ENCODE peak calls at places on chromosomes 13 and 19, in seven cellular contexts. F, T, Y, M, G, O and X are unnamed samples.

GRCh38 chr13:48221301-48222190 is 11.5 kb upstream of the ITM2B start:
- DNase-seq in F (no peak), T (no peak), Y (no peak), M (no peak), G (no peak), O (peak), X (no peak)

GRCh38 chr13:99307648-99308339 is 595 bp upstream of the GPR183 start:
- DNase-seq in F (peak), T (no peak), Y (peak), M (no peak), G (no peak), O (peak), X (no peak)

GRCh38 chr19:18208098-18208951 is 4.5 kb upstream of the RAB3A start:
- DNase-seq in F (peak), T (peak), Y (no peak), M (no peak), G (peak), O (peak), X (peak)

GRCh38 chr13:96011291-96011875 is 41.8 kb downstream of the UGGT2 start:
- DNase-seq in F (peak), T (no peak), Y (no peak), M (no peak), G (no peak), O (no peak), X (no peak)

GRCh38 chr13:113061796-113062425 is 43.7 kb upstream of the F7 start:
- DNase-seq in F (no peak), T (no peak), Y (no peak), M (no peak), G (no peak), O (no peak), X (no peak)

GRCh38 chr19:10895363-10895762 is 24.0 kb downstream of the CARM1 start:
- DNase-seq in F (no peak), T (no peak), Y (no peak), M (no peak), G (no peak), O (no peak), X (no peak)

GRCh38 chr19:46372901-46373572 is 26.1 kb downstream of the PPP5C start:
- DNase-seq in F (peak), T (no peak), Y (no peak), M (peak), G (no peak), O (no peak), X (no peak)

GRCh38 chr13:21365574-21365973 is 93.5 kb downstream of the ZDHHC20 start:
- DNase-seq in F (no peak), T (no peak), Y (no peak), M (no peak), G (no peak), O (no peak), X (no peak)

GRCh38 chr13:99062593-99062992 is 84.7 kb upstream of the DOCK9 start:
- DNase-seq in F (peak), T (no peak), Y (no peak), M (no peak), G (no peak), O (no peak), X (no peak)

GRCh38 chr13:35621989-35622388 is 145.5 kb upstream of the MAB21L1 start:
- DNase-seq in F (peak), T (no peak), Y (no peak), M (no peak), G (no peak), O (no peak), X (no peak)

GRCh38 chr13:74695021-74695800 is 561.0 kb upstream of the KLF12 start:
- DNase-seq in F (no peak), T (no peak), Y (no peak), M (no peak), G (no peak), O (peak), X (no peak)

GRCh38 chr13:110103026-110103425 is 203.9 kb downstream of the COL4A1 start:
- DNase-seq in F (no peak), T (no peak), Y (no peak), M (no peak), G (no peak), O (no peak), X (no peak)

GRCh38 chr13:59846845-59847620 is 316.7 kb downstream of the DIAPH3 start:
- DNase-seq in F (no peak), T (no peak), Y (no peak), M (no peak), G (no peak), O (no peak), X (no peak)

GRCh38 chr19:19460761-19461265 is 54.5 kb downstream of the TSSK6 start:
- DNase-seq in F (peak), T (peak), Y (no peak), M (no peak), G (no peak), O (peak), X (peak)

GRCh38 chr13:110698689-110699088 is 7.2 kb downstream of the CARS2 start:
- DNase-seq in F (no peak), T (no peak), Y (no peak), M (no peak), G (no peak), O (no peak), X (no peak)

GRCh38 chr13:110425444-110425780 is 118.3 kb downstream of the COL4A2 start:
- DNase-seq in F (no peak), T (no peak), Y (no peak), M (no peak), G (peak), O (no peak), X (no peak)

GRCh38 chr19:33290082-33290815 is 12.1 kb downstream of the CEBPA start:
- DNase-seq in F (peak), T (no peak), Y (no peak), M (no peak), G (no peak), O (peak), X (no peak)

GRCh38 chr19:29118384-29118783 is 94.6 kb downstream of the UQCRFS1 start:
- DNase-seq in F (no peak), T (no peak), Y (no peak), M (no peak), G (no peak), O (no peak), X (no peak)

GRCh38 chr13:82147526-82147925 is 1734.7 kb downstream of the SLITRK1 start:
- DNase-seq in F (no peak), T (no peak), Y (no peak), M (no peak), G (no peak), O (no peak), X (no peak)

GRCh38 chr19:38907670-38908069 is 4.3 kb downstream of the CCER2 start:
- DNase-seq in F (no peak), T (no peak), Y (no peak), M (no peak), G (no peak), O (no peak), X (no peak)

GRCh38 chr13:27605610-27606200 is 14.6 kb downstream of the LNX2 start:
- DNase-seq in F (no peak), T (no peak), Y (no peak), M (no peak), G (no peak), O (peak), X (no peak)

GRCh38 chr19:49758292-49758691 is 4.8 kb downstream of the TSKS start:
- DNase-seq in F (peak), T (no peak), Y (peak), M (no peak), G (peak), O (peak), X (no peak)

GRCh38 chr19:58274771-58275199 is 4.0 kb upstream of the ZNF8 start:
- DNase-seq in F (no peak), T (no peak), Y (no peak), M (no peak), G (no peak), O (peak), X (no peak)

GRCh38 chr13:43300817-43301216 is 277.4 kb downstream of the DNAJC15 start:
- DNase-seq in F (peak), T (no peak), Y (no peak), M (no peak), G (no peak), O (no peak), X (no peak)

DNA sequence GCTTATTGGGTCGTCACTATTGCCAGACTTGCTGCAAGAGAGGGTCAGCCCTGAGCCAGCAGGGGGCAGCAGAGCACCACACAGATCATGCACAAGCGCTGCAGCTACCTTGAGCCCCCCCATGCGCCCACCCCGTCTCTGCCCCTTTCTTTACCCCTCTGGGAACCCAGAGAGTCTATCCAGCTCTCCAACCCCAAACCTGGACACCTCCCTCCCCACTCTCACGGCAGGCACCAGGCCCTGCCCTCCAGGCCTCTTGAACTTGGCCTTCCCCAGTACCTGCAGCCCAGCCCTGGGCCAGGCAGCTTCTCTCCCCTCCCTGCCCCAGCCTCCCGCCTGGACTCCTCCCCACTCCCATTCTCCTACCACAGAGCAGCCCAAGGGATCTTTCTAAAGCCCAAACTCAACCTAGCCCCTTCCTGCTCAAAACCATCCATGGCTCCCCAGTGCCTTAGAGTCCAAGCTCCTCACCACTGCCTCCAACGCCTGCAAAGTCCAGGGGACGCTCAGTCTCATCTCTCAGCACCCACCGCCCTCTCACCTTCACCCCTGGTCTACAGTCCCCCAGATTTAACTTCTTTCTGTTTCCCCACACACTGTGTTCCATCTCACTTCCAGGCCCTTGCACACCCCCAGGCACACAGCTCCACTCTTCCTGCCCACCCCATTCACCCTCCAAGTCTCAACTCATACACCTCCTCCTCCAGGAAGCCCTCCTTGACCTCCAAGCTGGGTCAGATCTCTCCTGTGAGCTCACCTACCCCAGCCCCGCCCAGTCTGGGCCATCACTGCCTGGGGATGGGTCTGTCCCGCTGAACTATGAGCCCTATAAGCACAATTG is 9.4 kb upstream of the CEACAM16 start:
- DNase-seq in F (peak), T (peak), Y (no peak), M (no peak), G (peak), O (peak), X (peak)
- TF ChIP-seq CTCF in F (peak), T (peak), Y (peak), M (peak), G (peak), O (peak), X (peak)

GRCh38 chr19:54014920-54015560 is 23.6 kb downstream of the CACNG6 start:
- DNase-seq in F (no peak), T (no peak), Y (no peak), M (no peak), G (no peak), O (peak), X (no peak)

GRCh38 chr19:54011507-54012211 is 20.2 kb downstream of the CACNG6 start:
- DNase-seq in F (no peak), T (no peak), Y (no peak), M (no peak), G (no peak), O (peak), X (no peak)

GRCh38 chr19:54010474-54010873 is 19.0 kb downstream of the CACNG6 start:
- DNase-seq in F (no peak), T (no peak), Y (no peak), M (no peak), G (no peak), O (no peak), X (no peak)

GRCh38 chr19:54013866-54014265 is 22.4 kb downstream of the CACNG6 start:
- DNase-seq in F (no peak), T (no peak), Y (no peak), M (no peak), G (no peak), O (no peak), X (no peak)

DNA sequence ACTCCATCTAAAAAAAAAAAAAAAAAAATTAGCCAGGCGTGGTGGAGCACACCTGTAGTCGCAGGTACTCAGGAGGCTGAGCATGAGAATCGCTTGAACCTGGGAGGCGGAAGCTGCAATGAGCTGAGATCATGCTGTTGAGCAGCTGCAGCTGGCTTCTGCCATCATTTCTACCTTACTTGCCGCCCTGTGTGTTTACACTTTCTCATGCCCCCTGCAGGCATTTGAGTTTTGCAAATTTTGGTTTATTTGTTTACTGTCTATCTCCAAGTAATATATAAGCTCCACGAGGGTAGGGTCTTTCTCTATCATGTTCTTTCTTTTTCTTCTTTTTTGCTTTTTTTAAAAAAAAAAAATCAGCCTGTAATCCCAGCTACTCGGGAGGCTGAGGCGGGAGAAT is 18.0 kb downstream of the CACNG6 start:
- DNase-seq in F (no peak), T (no peak), Y (no peak), M (no peak), G (no peak), O (no peak), X (no peak)
- TF ChIP-seq CTCF in F (no peak), T (no peak), Y (no peak), M (no peak), G (no peak), O (no peak), X (no peak)

GRCh38 chr19:7326105-7326877 is 22.4 kb upstream of the ARHGEF18 start:
- DNase-seq in F (peak), T (peak), Y (no peak), M (peak), G (no peak), O (no peak), X (peak)
- TF ChIP-seq CTCF in F (peak), T (peak), Y (peak), M (peak), G (peak), O (peak), X (peak)

GRCh38 chr19:54653181-54653809 is 9.5 kb upstream of the LILRB4 start:
- DNase-seq in F (peak), T (peak), Y (no peak), M (no peak), G (no peak), O (peak), X (peak)
- TF ChIP-seq CTCF in F (peak), T (peak), Y (peak), M (no peak), G (peak), O (peak), X (peak)

GRCh38 chr13:46948338-46948737 is 51.5 kb upstream of the HTR2A start:
- DNase-seq in F (no peak), T (no peak), Y (no peak), M (peak), G (no peak), O (no peak), X (no peak)
- TF ChIP-seq CTCF in F (no peak), T (no peak), Y (no peak), M (no peak), G (no peak), O (no peak), X (no peak)

GRCh38 chr19:3783660-3784584 is 2.3 kb downstream of the MATK start:
- DNase-seq in F (no peak), T (no peak), Y (no peak), M (no peak), G (no peak), O (peak), X (no peak)
- TF ChIP-seq CTCF in F (no peak), T (peak), Y (no peak), M (no peak), G (no peak), O (peak), X (peak)

DNA sequence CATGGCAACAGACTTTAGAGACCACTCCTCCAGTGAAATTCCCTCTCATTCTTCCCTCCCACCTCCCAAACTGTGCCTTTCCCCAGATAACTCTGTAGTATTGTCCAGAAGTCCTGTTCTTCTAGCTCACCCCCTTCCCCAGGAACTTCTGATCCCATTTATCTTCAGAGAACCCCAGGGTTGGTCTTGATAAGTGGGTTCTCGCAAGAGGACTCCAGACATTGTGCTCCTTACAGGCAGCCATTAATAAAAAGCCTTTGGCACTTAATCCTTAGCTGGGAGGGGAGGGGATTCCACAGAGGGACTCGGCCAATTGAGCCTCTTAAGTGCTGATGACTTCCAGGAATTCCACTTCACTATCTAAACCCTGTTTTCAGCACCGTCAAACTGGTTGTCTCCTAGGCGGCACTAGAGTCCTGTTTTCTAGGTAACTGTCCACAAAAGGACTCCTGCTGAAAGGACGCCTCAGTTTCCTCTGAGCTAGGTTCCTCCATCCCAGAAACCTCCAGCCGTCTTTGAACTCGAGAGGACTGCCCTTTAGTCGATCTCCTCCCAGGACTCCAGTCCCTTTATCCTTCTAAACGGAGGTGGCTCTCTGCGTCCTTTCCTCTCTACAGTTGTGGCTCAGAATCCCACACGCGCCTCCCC is 2.0 kb downstream of the LTBP4 start:
- DNase-seq in F (peak), T (no peak), Y (no peak), M (no peak), G (no peak), O (peak), X (no peak)
- TF ChIP-seq CTCF in F (peak), T (no peak), Y (no peak), M (no peak), G (no peak), O (no peak), X (no peak)